ENCODE peak calls at places on chromosomes 12 and 14, in five cellular contexts. A is heart left ventricle, B is mesenchymal stem cell, L is pancreas, F is neural progenitor cell. Y is an unnamed sample. For H3K36me3, the result is how much of the 10 kb centered on the place peaks cover.

GRCh38 chr12:2084553-2085296 is 31.9 kb downstream of the CACNA1C start:
- DNase-seq in L (no peak), B (peak), A (peak), F (no peak), Y (no peak)

GRCh38 chr14:32202468-32202865 is 602 bp downstream of the RNU6-8 start:
- DNase-seq in B (peak), F (peak), L (no peak), A (no peak), Y (no peak)

GRCh38 chr12:6096527-6096926 is 27.9 kb downstream of the VWF start:
- DNase-seq in L (no peak), B (no peak), A (no peak), F (no peak), Y (no peak)

GRCh38 chr12:857611-858010 is 91.9 kb downstream of the RAD52 start:
- DNase-seq in L (no peak), B (peak), A (no peak), F (no peak), Y (no peak)

GRCh38 chr14:64745511-64746041 is 41.4 kb downstream of the PLEKHG3 start:
- DNase-seq in L (no peak), F (peak), A (no peak), B (peak), Y (peak)

GRCh38 chr12:128089961-128090360 is 177.0 kb upstream of the TMEM132C start:
- DNase-seq in L (no peak), B (no peak), F (no peak), A (no peak), Y (no peak)

GRCh38 chr12:46177020-46177419 is 91.8 kb downstream of the SLC38A1 start:
- DNase-seq in A (no peak), B (no peak), L (no peak), F (no peak), Y (no peak)

GRCh38 chr14:105853089-105853906 is 326.9 kb downstream of the TMEM121 start:
- DNase-seq in L (no peak), F (no peak), A (no peak), B (no peak), Y (no peak)

GRCh38 chr14:100530270-100531072 is 56.7 kb downstream of the BEGAIN start:
- DNase-seq in B (no peak), F (no peak), A (peak), L (peak), Y (no peak)

GRCh38 chr12:13455765-13456164 is 259.2 kb downstream of the EMP1 start:
- DNase-seq in A (no peak), L (no peak), F (no peak), B (no peak), Y (no peak)

GRCh38 chr14:68293404-68293803 is 473.8 kb downstream of the RAD51B start:
- DNase-seq in L (no peak), B (no peak), A (no peak), F (no peak), Y (no peak)

GRCh38 chr14:79580908-79581307 is 630.4 kb downstream of the DIO2 start:
- DNase-seq in L (no peak), A (no peak), F (no peak), B (no peak), Y (no peak)

GRCh38 chr14:79580414-79580813 is 630.9 kb downstream of the DIO2 start:
- DNase-seq in L (no peak), B (no peak), F (no peak), A (no peak), Y (no peak)

GRCh38 chr14:79584679-79585078 is 626.6 kb downstream of the DIO2 start:
- DNase-seq in L (no peak), F (no peak), B (peak), A (no peak), Y (no peak)

GRCh38 chr14:79583738-79584405 is 627.4 kb downstream of the DIO2 start:
- DNase-seq in B (peak), A (no peak), F (no peak), L (no peak), Y (no peak)

DNA sequence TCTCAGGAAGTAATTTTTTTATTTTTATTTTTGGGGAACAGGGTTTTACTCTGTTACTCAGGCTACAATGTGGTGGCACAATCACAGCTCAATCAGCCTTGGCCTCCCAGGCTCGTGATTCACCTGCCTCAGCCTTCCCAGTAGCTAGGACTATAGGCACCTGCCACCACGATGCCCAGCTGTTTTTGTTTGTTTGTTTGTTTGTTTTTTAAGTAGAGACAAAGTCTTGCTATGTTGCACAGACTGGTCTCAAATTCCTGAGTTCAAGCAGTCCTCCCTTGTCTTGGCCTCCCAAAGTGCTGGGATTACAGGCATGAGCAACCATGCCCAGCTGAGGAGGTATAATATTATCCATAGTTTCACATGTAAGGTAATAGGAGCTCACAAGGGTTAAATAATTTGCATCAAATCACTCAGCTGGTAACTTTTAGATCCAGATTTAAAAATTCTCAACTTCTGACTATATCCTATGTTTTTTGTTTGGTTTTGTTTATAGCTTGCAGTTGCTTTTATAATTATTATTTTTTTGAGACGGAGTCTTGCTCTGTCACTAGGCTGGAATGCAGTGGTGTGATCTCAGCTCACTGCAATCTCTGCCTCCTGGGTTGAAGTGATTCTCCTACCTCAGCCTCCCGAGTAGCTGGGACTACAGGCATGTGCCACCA is 629.3 kb downstream of the DIO2 start:
- DNase-seq in L (no peak), F (no peak), A (no peak), B (peak), Y (no peak)
- H3K36me3 ChIP-seq in L (under half), F (under half), A (under half), B (under half), Y (under half)

GRCh38 chr12:120962487-120963054 is 15.8 kb upstream of the HNF1A start:
- DNase-seq in B (no peak), L (no peak), A (no peak), F (no peak), Y (no peak)

GRCh38 chr12:120956579-120957360 is 21.6 kb upstream of the HNF1A start:
- DNase-seq in F (no peak), B (no peak), A (no peak), L (no peak), Y (no peak)

GRCh38 chr12:120960657-120961056 is 17.7 kb upstream of the HNF1A start:
- DNase-seq in F (no peak), L (no peak), A (no peak), B (no peak), Y (no peak)

GRCh38 chr12:120961604-120962486 is 16.5 kb upstream of the HNF1A start:
- DNase-seq in A (no peak), B (no peak), L (peak), F (peak), Y (peak)

DNA sequence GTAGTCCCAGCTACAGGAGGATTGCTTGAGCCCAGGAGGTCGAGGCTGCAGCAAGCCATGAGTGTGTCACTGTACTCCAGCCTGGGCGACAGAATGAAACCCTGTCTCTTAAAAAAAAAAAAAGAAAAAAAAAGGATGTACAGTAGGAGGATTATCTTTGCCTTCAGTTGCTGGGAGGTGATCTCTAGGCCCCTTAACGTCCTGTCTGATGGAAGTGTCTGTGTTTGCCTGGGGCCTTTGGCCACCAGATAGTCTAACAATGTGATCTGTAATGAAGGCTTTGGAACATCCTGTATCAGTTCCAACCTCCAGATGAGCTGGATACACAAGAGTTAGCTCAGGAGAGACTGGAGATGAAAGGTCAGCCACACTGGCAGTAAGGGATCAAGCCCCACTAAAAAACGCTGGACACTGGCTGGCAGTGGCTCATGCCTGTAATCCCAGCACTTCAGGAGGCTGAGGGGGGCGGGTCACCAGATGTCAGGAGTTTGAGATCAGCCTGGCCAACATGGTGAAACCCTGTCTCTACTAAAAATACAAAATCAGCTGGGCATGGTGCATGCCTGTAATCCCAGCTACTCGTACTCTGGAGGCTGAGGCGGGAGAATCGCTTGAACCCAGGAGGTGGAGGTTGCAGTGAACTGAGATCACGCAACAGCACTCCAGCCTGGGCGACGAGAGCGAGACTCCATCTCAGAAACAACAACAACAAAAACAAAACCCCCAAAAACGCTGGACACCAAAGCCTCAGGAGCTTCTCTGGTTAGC is 19.0 kb upstream of the HNF1A start:
- DNase-seq in L (no peak), A (no peak), F (no peak), B (no peak), Y (no peak)
- H3K36me3 ChIP-seq in L (under half), A (under half), F (under half), B (under half), Y (under half)

GRCh38 chr12:14957769-14958168 is 3.6 kb downstream of the ARHGDIB start:
- DNase-seq in F (no peak), B (no peak), A (no peak), L (no peak), Y (no peak)
- H3K36me3 ChIP-seq in F (under half), B (under half), A (under half), L (under half), Y (under half)

GRCh38 chr14:94048676-94049624 is 22.8 kb downstream of the OTUB2 start:
- DNase-seq in B (no peak), L (no peak), F (no peak), A (no peak), Y (no peak)
- H3K36me3 ChIP-seq in B (half or more), L (half or more), F (under half), A (half or more), Y (half or more)

GRCh38 chr14:50768220-50768619 is 62.7 kb downstream of the NIN start:
- DNase-seq in A (no peak), F (no peak), B (no peak), L (no peak), Y (no peak)

GRCh38 chr14:50768693-50769092 is 62.3 kb downstream of the NIN start:
- DNase-seq in F (no peak), L (no peak), A (no peak), B (peak), Y (no peak)

GRCh38 chr14:50763386-50764007 is 67.5 kb downstream of the NIN start:
- DNase-seq in L (peak), A (no peak), F (no peak), B (peak), Y (no peak)

GRCh38 chr14:50762931-50763300 is 68.0 kb downstream of the NIN start:
- DNase-seq in L (no peak), B (no peak), F (no peak), A (no peak), Y (no peak)

DNA sequence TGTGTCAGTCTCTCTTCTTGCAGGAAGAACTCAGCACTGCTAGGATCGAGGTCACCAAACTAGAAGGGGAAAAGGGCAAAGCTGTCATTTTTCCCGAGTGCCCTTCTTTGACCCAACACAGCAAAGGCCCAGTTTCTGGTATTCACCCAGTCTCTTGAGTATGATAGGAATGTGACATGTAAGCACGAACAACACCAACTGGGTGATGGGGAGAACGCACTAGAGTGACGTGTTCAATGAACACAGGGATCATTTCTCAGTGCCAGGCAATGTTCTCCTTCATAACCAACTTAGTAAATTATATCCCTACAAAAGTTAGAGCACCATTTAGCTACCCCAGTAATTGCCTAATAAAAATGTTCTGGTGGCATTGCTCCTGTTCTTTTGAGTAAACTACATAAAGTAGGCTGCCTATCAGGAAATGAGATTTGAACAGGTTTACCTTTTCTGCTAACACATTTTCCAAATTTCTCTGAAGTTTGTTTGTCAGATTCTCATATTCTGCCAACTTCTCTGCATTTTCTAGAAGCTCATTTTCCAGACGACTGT is 64.5 kb downstream of the NIN start:
- DNase-seq in B (peak), L (no peak), A (no peak), F (no peak), Y (no peak)
- H3K36me3 ChIP-seq in B (under half), L (under half), A (half or more), F (under half), Y (under half)

DNA sequence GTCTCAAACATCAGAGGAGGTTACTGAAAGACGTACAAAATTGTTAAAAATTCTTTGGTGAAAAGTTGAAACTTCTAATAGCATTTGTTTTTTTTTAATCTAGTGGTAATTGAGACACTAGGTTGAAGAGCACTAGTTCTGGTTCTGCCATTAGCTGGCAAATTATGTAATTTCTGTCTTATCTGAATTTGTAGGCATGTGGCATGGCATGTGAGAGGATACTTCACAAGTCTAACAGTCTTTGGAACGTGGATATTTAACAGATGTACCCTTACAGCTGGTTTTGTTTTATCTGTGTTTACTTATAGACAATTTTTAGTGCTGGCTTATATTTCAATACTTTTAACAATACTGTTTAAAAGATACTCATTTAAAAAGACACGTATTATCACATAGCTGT is 6.0 kb downstream of the SNAPC1 start:
- DNase-seq in B (no peak), F (no peak), L (no peak), A (peak), Y (no peak)
- H3K36me3 ChIP-seq in B (under half), F (under half), L (under half), A (half or more), Y (under half)

GRCh38 chr14:96482986-96483385 is 19.2 kb upstream of the PAPOLA start:
- DNase-seq in F (no peak), A (no peak), B (no peak), L (no peak), Y (no peak)
- H3K36me3 ChIP-seq in F (under half), A (under half), B (under half), L (under half), Y (under half)

Y was measured in thyroid gland.